ENCODE peak calls at places on chromosomes 7 and 10, in six cellular contexts. S is GDM1, H is mesothelial cell of epicardium, V is cardiac muscle cell, D is iPS-NIHi11, A is fibroblast of the aortic adventitia. M is an unnamed sample.

GRCh38 chr10:119896061-119896655 is 3.6 kb downstream of the SEC23IP start:
- DNase-seq in D (no peak), S (no peak), H (no peak), A (peak; percentile 92), V (peak; percentile 90), M (peak; percentile 29)

GRCh38 chr7:25429731-25430130 is 201.4 kb upstream of the NPVF start:
- DNase-seq in A (no peak), H (no peak), S (no peak), D (no peak), V (peak; percentile 52), M (no peak)

GRCh38 chr7:1946025-1946424 is 275.9 kb downstream of the ELFN1 start:
- DNase-seq in A (no peak), D (no peak), V (no peak), S (no peak), H (no peak), M (no peak)

GRCh38 chr10:47401874-47402645 is 18.0 kb upstream of the ZNF488 start:
- DNase-seq in S (no peak), D (no peak), A (no peak), H (no peak), V (no peak), M (no peak)

GRCh38 chr7:100685631-100686145 is 8.4 kb downstream of the GIGYF1 start:
- DNase-seq in V (no peak), D (no peak), S (no peak), A (no peak), H (no peak), M (peak; percentile 52)

GRCh38 chr7:10706875-10707493 is 266.7 kb upstream of the PHF14 start:
- DNase-seq in D (no peak), A (no peak), S (no peak), H (no peak), V (no peak), M (no peak)

GRCh38 chr10:131981429-131982184 is at the start of gene BNIP3:
- DNase-seq in D (peak; percentile 99), A (peak; percentile 91), V (peak; percentile 98), S (peak; percentile 94), H (peak; percentile 97), M (peak; percentile 100)

GRCh38 chr10:85026878-85027467 is 698.6 kb downstream of the CCSER2 start:
- DNase-seq in H (no peak), A (no peak), V (no peak), S (no peak), D (no peak), M (no peak)

GRCh38 chr10:72379776-72380175 is 25.1 kb upstream of the DNAJB12 start:
- DNase-seq in D (no peak), V (no peak), H (no peak), S (no peak), A (no peak), M (no peak)